ENCODE peak calls at places on chromosomes 2 and 18, in seven cellular contexts. C is left ventricle myocardium inferior, R is dorsolateral prefrontal cortex, Q is mucosa of descending colon, Z is fibroblast of the aortic adventitia, U is fibroblast of mammary gland, H is transverse colon. L is an unnamed sample.

GRCh38 chr18:63309422-63309821 is 10.1 kb downstream of the BCL2 start:
- DNase-seq in C (no peak), R (no peak), Q (no peak), Z (no peak), U (no peak), H (no peak), L (no peak)

GRCh38 chr2:159246325-159246988 is 40.0 kb downstream of the WDSUB1 start:
- DNase-seq in C (no peak), R (no peak), Q (no peak), Z (no peak), U (no peak), H (no peak), L (no peak)

GRCh38 chr2:174124171-174124570 is 124.2 kb downstream of the OLA1 start:
- DNase-seq in C (no peak), R (no peak), Q (no peak), Z (no peak), U (no peak), H (no peak), L (peak)

GRCh38 chr2:176234216-176234615 is 35.0 kb upstream of the MTX2 start:
- DNase-seq in C (no peak), R (no peak), Q (no peak), Z (no peak), U (no peak), H (no peak), L (no peak)

GRCh38 chr2:189409136-189409535 is 32.1 kb upstream of the WDR75 start:
- DNase-seq in C (no peak), R (no peak), Q (no peak), Z (peak), U (peak), H (no peak), L (peak)

GRCh38 chr18:3245185-3245564 is 2.4 kb upstream of the MYL12A start:
- DNase-seq in C (no peak), R (no peak), Q (no peak), Z (no peak), U (no peak), H (no peak), L (no peak)

GRCh38 chr2:44267269-44268258 is 7.7 kb upstream of the SLC3A1 start:
- DNase-seq in C (no peak), R (no peak), Q (no peak), Z (peak), U (peak), H (no peak), L (no peak)

GRCh38 chr2:226118471-226119429 is 680.9 kb downstream of the IRS1 start:
- DNase-seq in C (no peak), R (no peak), Q (no peak), Z (peak), U (peak), H (no peak), L (peak)

GRCh38 chr2:128414946-128415767 is 96.5 kb upstream of the HS6ST1 start:
- DNase-seq in C (no peak), R (no peak), Q (no peak), Z (no peak), U (no peak), H (no peak), L (no peak)

GRCh38 chr2:181771355-181771754 is 91.0 kb upstream of the NEUROD1 start:
- DNase-seq in C (no peak), R (no peak), Q (no peak), Z (no peak), U (no peak), H (no peak), L (no peak)

GRCh38 chr2:232113821-232114220 is 152.3 kb downstream of the DIS3L2 start:
- DNase-seq in C (no peak), R (no peak), Q (no peak), Z (peak), U (no peak), H (no peak), L (no peak)

GRCh38 chr2:1495676-1496393 is 82.6 kb downstream of the TPO start:
- DNase-seq in C (no peak), R (peak), Q (no peak), Z (no peak), U (no peak), H (peak), L (no peak)

GRCh38 chr2:128754246-128754724 is 435.6 kb upstream of the HS6ST1 start:
- DNase-seq in C (peak), R (peak), Q (no peak), Z (no peak), U (no peak), H (peak), L (peak)

GRCh38 chr2:148508878-148509702 is 135.5 kb upstream of the EPC2 start:
- DNase-seq in C (peak), R (peak), Q (peak), Z (peak), U (peak), H (peak), L (peak)

GRCh38 chr2:74491671-74492544 is 7.5 kb downstream of the LBX2 start:
- DNase-seq in C (no peak), R (no peak), Q (peak), Z (no peak), U (no peak), H (no peak), L (no peak)

GRCh38 chr2:127153691-127154158 is 46.8 kb upstream of the BIN1 start:
- DNase-seq in C (no peak), R (peak), Q (no peak), Z (peak), U (peak), H (no peak), L (peak)

GRCh38 chr2:15763106-15763821 is 171.6 kb downstream of the DDX1 start:
- DNase-seq in C (no peak), R (no peak), Q (no peak), Z (no peak), U (no peak), H (no peak), L (no peak)

GRCh38 chr18:24138884-24139616 is at the start of gene CABYR:
- DNase-seq in C (peak), R (peak), Q (peak), Z (peak), U (peak), H (peak), L (peak)

GRCh38 chr2:45283764-45284620 is 274.7 kb upstream of the SIX2 start:
- DNase-seq in C (no peak), R (no peak), Q (no peak), Z (peak), U (peak), H (no peak), L (peak)

GRCh38 chr2:238155051-238155760 is 3.6 kb upstream of the ERFE start:
- DNase-seq in C (no peak), R (no peak), Q (no peak), Z (peak), U (peak), H (no peak), L (peak)

GRCh38 chr2:115374981-115375380 is 932.5 kb downstream of the DPP10 start:
- DNase-seq in C (no peak), R (no peak), Q (no peak), Z (no peak), U (no peak), H (no peak), L (peak)

GRCh38 chr18:50458366-50458765 is 83.5 kb downstream of the SKA1 start:
- DNase-seq in C (no peak), R (no peak), Q (no peak), Z (no peak), U (no peak), H (no peak), L (no peak)

GRCh38 chr18:51619283-51619682 is 421.8 kb upstream of the MEX3C start:
- DNase-seq in C (no peak), R (no peak), Q (no peak), Z (no peak), U (no peak), H (no peak), L (no peak)

GRCh38 chr2:241901018-241901380 is 31.5 kb downstream of the RTP5 start:
- DNase-seq in C (no peak), R (peak), Q (no peak), Z (no peak), U (no peak), H (no peak), L (no peak)

GRCh38 chr18:31819106-31819924 is 58.6 kb upstream of the SLC25A52 start:
- DNase-seq in C (no peak), R (no peak), Q (no peak), Z (peak), U (peak), H (no peak), L (peak)

GRCh38 chr2:42089340-42089925 is 41.6 kb downstream of the PKDCC start:
- DNase-seq in C (peak), R (no peak), Q (peak), Z (peak), U (peak), H (peak), L (peak)

GRCh38 chr18:13447621-13448020 is 229.1 kb downstream of the LDLRAD4 start:
- DNase-seq in C (no peak), R (no peak), Q (no peak), Z (peak), U (peak), H (no peak), L (peak)

GRCh38 chr2:192398236-192398635 is 203.5 kb upstream of the TMEFF2 start:
- DNase-seq in C (no peak), R (no peak), Q (no peak), Z (no peak), U (no peak), H (no peak), L (no peak)

GRCh38 chr2:120729410-120730052 is 6.1 kb upstream of the GLI2 start:
- DNase-seq in C (no peak), R (no peak), Q (no peak), Z (peak), U (peak), H (no peak), L (peak)

GRCh38 chr2:30756051-30756719 is 51.1 kb downstream of the CAPN13 start:
- DNase-seq in C (no peak), R (no peak), Q (no peak), Z (no peak), U (no peak), H (no peak), L (peak)

GRCh38 chr2:149743842-149744468 is 156.4 kb upstream of the MMADHC start:
- DNase-seq in C (no peak), R (no peak), Q (no peak), Z (peak), U (peak), H (no peak), L (peak)

GRCh38 chr2:71587509-71588073 is 134.2 kb downstream of the DYSF start:
- DNase-seq in C (no peak), R (no peak), Q (no peak), Z (no peak), U (no peak), H (no peak), L (no peak)

DNA sequence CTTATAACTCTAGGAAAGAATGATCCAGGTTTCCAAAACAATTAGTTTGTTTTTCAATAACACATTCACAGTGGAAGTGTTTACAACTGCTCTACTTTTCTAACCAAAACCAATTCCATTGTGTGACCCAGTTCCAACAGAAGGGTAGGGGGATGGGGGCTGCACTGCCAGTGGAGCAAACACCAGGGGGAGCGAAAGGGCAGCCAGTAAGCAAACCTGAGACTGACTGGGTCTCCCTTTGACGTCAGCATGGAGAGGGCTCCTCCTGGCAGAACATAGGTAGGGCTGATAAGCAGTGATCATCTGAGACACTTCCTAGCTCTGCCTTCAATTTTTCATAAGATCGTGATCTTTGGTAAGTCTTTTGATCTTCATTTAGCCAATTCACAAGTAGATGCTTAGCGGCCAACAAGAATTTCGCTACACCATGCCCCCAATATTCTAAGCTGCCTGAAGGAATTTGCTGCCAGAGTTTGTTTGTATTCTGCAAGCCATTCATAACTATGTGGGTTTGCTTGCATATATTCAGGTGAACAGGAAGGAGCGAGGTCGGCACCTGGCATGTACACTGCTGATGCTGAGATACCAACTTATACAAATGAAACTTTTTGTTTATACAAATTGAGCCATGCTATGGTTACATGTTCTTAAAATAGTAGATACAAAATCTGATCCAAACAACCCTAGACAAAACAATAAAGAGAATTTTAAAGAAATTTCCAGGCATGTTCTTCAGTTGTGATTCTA is 45.9 kb downstream of the ST6GAL2 start:
- DNase-seq in C (no peak), R (no peak), Q (no peak), Z (no peak), U (no peak), H (no peak), L (peak)
- TF ChIP-seq CTCF in C (peak), R (no peak), Q (no peak), Z (no peak), U (no peak), H (no peak), L (peak)

GRCh38 chr2:98872526-98872925 is 63.5 kb downstream of the CRACDL start:
- DNase-seq in C (no peak), R (no peak), Q (no peak), Z (no peak), U (no peak), H (no peak), L (no peak)
- H3K4me3 ChIP-seq in C (no peak), R (no peak), Q (no peak), Z (no peak), U (no peak), H (no peak), L (no peak)

GRCh38 chr2:171541202-171541884 is 19.1 kb downstream of the CYBRD1 start:
- DNase-seq in C (no peak), R (no peak), Q (no peak), Z (peak), U (no peak), H (no peak), L (no peak)
- TF ChIP-seq CTCF in C (peak), R (no peak), Q (no peak), Z (peak), U (peak), H (peak), L (peak)

GRCh38 chr2:106053581-106053980 is 140.5 kb downstream of the UXS1 start:
- DNase-seq in C (no peak), R (no peak), Q (no peak), Z (no peak), U (no peak), H (no peak), L (no peak)
- H3K4me3 ChIP-seq in C (no peak), R (no peak), Q (no peak), Z (no peak), U (no peak), H (no peak), L (no peak)

GRCh38 chr2:221641181-221641871 is 69.2 kb upstream of the EPHA4 start:
- DNase-seq in C (no peak), R (no peak), Q (no peak), Z (peak), U (no peak), H (no peak), L (peak)

GRCh38 chr2:221640686-221641085 is 68.6 kb upstream of the EPHA4 start:
- DNase-seq in C (no peak), R (no peak), Q (no peak), Z (no peak), U (no peak), H (no peak), L (no peak)

DNA sequence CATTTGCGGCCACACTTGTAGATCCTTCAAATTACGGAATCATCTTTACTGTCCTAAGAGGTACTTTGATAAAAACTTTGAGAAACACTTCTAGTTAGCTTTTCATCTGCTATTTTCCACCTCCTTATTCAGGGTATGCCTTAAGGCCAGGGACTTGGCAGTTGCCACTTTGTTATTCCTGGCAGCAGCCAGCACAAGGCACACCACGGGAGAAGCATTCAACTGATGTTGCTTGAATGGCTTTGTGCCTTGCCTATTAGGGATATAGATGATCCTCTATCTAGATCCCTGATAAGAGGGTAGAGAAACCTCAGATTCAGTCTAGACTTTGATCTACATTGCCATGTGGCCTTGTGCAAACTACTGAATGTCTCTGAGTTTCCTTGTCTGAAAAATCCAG is 70.3 kb upstream of the EPHA4 start:
- DNase-seq in C (no peak), R (no peak), Q (no peak), Z (no peak), U (no peak), H (no peak), L (no peak)
- TF ChIP-seq CTCF in C (no peak), R (no peak), Q (no peak), Z (no peak), U (no peak), H (no peak), L (no peak)

DNA sequence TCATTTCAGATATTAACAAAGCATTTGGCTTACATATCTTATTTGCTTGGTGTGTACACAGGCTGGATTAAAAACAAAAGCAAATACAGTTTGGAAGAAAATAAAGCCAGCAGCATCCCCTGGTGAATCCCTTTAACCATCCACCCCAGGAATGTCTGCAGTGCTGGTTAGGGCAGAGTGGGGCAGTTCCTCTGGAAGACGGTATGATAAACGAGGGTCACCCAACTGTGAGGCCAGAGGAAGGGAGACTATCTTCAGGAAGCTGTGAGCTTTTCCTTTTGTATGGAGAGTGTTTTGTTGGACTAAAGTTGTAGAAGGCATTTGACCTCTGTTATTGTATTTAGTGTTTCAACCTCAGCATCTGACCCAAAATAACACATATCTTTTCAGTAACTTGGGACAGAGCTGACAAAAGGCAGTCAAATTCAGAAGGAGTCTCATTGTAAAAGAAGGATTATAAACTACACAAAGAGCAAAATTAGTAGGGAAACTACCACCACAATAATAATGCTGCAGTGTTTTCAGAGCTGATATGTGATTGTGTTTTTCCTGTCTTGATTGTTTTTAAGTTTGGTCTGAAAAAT is 159.1 kb downstream of the FMNL2 start:
- DNase-seq in C (no peak), R (no peak), Q (no peak), Z (no peak), U (no peak), H (no peak), L (no peak)
- H3K4me3 ChIP-seq in C (no peak), R (no peak), Q (no peak), Z (no peak), U (no peak), H (no peak), L (no peak)

GRCh38 chr2:46534589-46534988 is 55.2 kb downstream of the TMEM247 start:
- DNase-seq in C (no peak), R (no peak), Q (no peak), Z (no peak), U (no peak), H (no peak), L (no peak)

GRCh38 chr2:46538393-46538792 is 59.0 kb downstream of the TMEM247 start:
- DNase-seq in C (no peak), R (no peak), Q (no peak), Z (peak), U (peak), H (no peak), L (no peak)

GRCh38 chr2:46535360-46535759 is 56.0 kb downstream of the TMEM247 start:
- DNase-seq in C (no peak), R (no peak), Q (no peak), Z (no peak), U (no peak), H (no peak), L (no peak)

GRCh38 chr2:46537624-46538023 is 58.3 kb downstream of the TMEM247 start:
- DNase-seq in C (no peak), R (no peak), Q (no peak), Z (no peak), U (peak), H (no peak), L (no peak)

DNA sequence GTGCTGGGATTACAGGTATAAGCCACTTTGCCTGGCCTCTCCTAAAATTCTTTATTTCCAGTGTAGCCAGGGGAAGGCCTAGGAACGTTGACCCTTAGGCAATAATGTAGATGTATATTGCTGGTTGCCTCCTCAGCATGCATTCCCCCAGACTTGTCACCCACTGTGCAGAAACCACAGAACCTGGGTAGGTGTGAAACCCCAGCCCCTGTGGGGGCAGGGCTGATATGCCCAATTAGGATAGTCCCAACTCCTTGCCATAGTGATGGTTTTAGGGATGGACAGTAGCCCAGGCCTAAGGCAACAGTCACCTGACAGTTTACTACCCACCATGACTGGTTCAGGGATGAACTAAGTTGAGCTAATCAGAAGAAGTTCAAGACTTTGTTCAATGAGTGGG is 57.7 kb downstream of the TMEM247 start:
- DNase-seq in C (no peak), R (no peak), Q (no peak), Z (no peak), U (no peak), H (no peak), L (no peak)
- TF ChIP-seq CTCF in C (no peak), R (no peak), Q (no peak), Z (no peak), U (no peak), H (no peak), L (no peak)

GRCh38 chr2:68736086-68736485 is 1.5 kb downstream of the ARHGAP25 start:
- DNase-seq in C (no peak), R (no peak), Q (no peak), Z (no peak), U (no peak), H (no peak), L (no peak)
- H3K4me3 ChIP-seq in C (peak), R (no peak), Q (no peak), Z (no peak), U (no peak), H (peak), L (no peak)

L was measured in choroid plexus epithelial cell.